ENCODE peak calls at places on chromosomes 6 and 20, in five cellular contexts. One of them, this sample, is unnamed.

GRCh38 chr6:100464162-100464851 is 414 bp downstream of the SIM1 start:
- DNase-seq in testis: no peak
- DNase-seq in tibial artery: no peak
- DNase-seq in aorta: peak
- DNase-seq in thoracic aorta: no peak
- DNase-seq in this sample: no peak

GRCh38 chr6:152267967-152268845 is 369.0 kb downstream of the SYNE1 start:
- DNase-seq in thoracic aorta: no peak
- DNase-seq in tibial artery: no peak
- DNase-seq in aorta: no peak
- DNase-seq in testis: no peak
- DNase-seq in this sample: no peak

GRCh38 chr6:79718509-79719247 is 87.5 kb downstream of the SH3BGRL2 start:
- DNase-seq in aorta: no peak
- DNase-seq in tibial artery: no peak
- DNase-seq in testis: no peak
- DNase-seq in thoracic aorta: no peak
- DNase-seq in this sample: no peak

GRCh38 chr20:58405504-58406291 is 16.7 kb downstream of the VAPB start:
- DNase-seq in tibial artery: no peak
- DNase-seq in thoracic aorta: no peak
- DNase-seq in testis: no peak
- DNase-seq in aorta: no peak
- DNase-seq in this sample: no peak

GRCh38 chr20:5642155-5642981 is 107.8 kb upstream of the SHLD1 start:
- DNase-seq in thoracic aorta: no peak
- DNase-seq in tibial artery: peak
- DNase-seq in aorta: no peak
- DNase-seq in testis: no peak
- DNase-seq in this sample: no peak

GRCh38 chr6:152748843-152749242 is 1.8 kb upstream of the VIP start:
- DNase-seq in thoracic aorta: no peak
- DNase-seq in testis: no peak
- DNase-seq in tibial artery: no peak
- DNase-seq in aorta: no peak
- DNase-seq in this sample: no peak

GRCh38 chr20:9051508-9051907 is 17.4 kb upstream of the PLCB4 start:
- DNase-seq in testis: no peak
- DNase-seq in thoracic aorta: no peak
- DNase-seq in aorta: no peak
- DNase-seq in tibial artery: no peak
- DNase-seq in this sample: no peak

GRCh38 chr20:48209102-48209501 is 423.8 kb upstream of the SULF2 start:
- DNase-seq in aorta: no peak
- DNase-seq in tibial artery: no peak
- DNase-seq in thoracic aorta: no peak
- DNase-seq in testis: no peak
- DNase-seq in this sample: no peak

GRCh38 chr20:41619360-41620115 is 1.4 kb upstream of the CHD6 start:
- DNase-seq in tibial artery: no peak
- DNase-seq in testis: no peak
- DNase-seq in thoracic aorta: no peak
- DNase-seq in aorta: no peak
- DNase-seq in this sample: no peak

GRCh38 chr6:137631323-137631722 is 137.1 kb upstream of the OLIG3 start:
- DNase-seq in aorta: no peak
- DNase-seq in thoracic aorta: no peak
- DNase-seq in testis: no peak
- DNase-seq in tibial artery: no peak
- DNase-seq in this sample: no peak

GRCh38 chr6:12628327-12628726 is 88.2 kb upstream of the PHACTR1 start:
- DNase-seq in thoracic aorta: no peak
- DNase-seq in testis: no peak
- DNase-seq in tibial artery: no peak
- DNase-seq in aorta: no peak
- DNase-seq in this sample: no peak

GRCh38 chr20:32019563-32020463 is 9.6 kb downstream of the CCM2L start:
- DNase-seq in aorta: no peak
- DNase-seq in thoracic aorta: no peak
- DNase-seq in testis: no peak
- DNase-seq in tibial artery: no peak
- DNase-seq in this sample: no peak
- H3K4me3 ChIP-seq in aorta: no peak
- H3K4me3 ChIP-seq in thoracic aorta: peak
- H3K4me3 ChIP-seq in testis: no peak
- H3K4me3 ChIP-seq in tibial artery: no peak
- H3K4me3 ChIP-seq in this sample: no peak

GRCh38 chr20:62141043-62141396 is 2.2 kb downstream of the PSMA7 start:
- DNase-seq in aorta: no peak
- DNase-seq in testis: no peak
- DNase-seq in tibial artery: no peak
- DNase-seq in thoracic aorta: no peak
- DNase-seq in this sample: no peak
- H3K4me3 ChIP-seq in aorta: no peak
- H3K4me3 ChIP-seq in testis: no peak
- H3K4me3 ChIP-seq in tibial artery: no peak
- H3K4me3 ChIP-seq in thoracic aorta: peak
- H3K4me3 ChIP-seq in this sample: peak

DNA sequence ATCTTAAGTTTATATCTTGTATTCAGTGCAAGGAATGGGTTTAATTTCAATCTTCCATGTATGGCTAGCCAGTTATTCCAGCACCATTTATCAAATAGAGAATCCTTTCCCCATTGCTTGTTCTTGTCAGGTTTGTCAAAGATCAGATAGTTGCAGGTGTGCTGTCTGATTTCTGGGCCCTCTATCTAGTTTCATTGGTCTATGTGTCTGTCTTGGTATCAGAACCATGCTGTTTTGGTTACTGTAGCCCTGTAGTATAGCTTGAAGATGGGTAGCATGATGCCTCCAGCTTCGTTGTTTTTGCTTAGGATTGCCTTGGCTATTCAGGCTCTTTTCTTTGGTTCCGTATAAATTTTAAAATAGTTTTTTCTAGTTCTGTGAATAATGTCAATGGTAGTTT is 200.0 kb downstream of the MANEA start:
- DNase-seq in aorta: no peak
- DNase-seq in tibial artery: no peak
- DNase-seq in thoracic aorta: no peak
- DNase-seq in testis: no peak
- DNase-seq in this sample: no peak
- H3K4me3 ChIP-seq in aorta: no peak
- H3K4me3 ChIP-seq in tibial artery: no peak
- H3K4me3 ChIP-seq in thoracic aorta: no peak
- H3K4me3 ChIP-seq in testis: no peak
- H3K4me3 ChIP-seq in this sample: no peak

DNA sequence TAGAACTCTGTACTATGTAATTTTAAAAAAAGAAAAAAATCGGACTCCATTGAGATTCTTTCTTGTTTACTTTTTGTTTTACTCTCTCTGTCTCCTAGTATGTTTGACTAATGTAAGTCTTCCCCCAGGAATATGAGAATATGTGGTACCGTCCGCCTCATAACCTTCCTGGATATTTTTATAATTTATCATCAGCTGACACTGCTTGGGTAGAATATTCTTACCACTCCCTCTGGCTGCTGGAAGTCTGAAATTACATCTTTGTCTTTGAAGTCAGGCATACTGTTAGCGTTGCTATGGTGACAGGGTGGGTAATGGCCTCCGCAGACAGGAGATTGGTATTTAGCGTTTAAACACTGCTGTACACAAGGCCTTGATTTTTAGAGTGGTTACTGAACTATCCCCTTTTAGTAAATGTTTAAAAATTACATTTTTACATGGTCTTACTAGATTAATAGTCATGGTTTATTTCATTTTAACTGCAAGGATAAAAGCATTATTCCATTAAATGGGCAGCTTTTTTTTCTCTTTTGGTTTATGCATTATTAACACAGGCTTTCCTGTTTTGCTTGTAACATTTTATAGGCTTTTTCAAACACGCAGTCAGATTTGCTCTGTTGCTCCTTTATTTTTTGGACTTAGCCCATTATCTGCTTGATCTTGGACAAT is 176.4 kb downstream of the ARID1B start:
- DNase-seq in aorta: no peak
- DNase-seq in testis: no peak
- DNase-seq in tibial artery: no peak
- DNase-seq in thoracic aorta: no peak
- DNase-seq in this sample: no peak
- H3K4me3 ChIP-seq in aorta: no peak
- H3K4me3 ChIP-seq in testis: no peak
- H3K4me3 ChIP-seq in tibial artery: no peak
- H3K4me3 ChIP-seq in thoracic aorta: peak
- H3K4me3 ChIP-seq in this sample: no peak

GRCh38 chr6:36546664-36546957 is 668 bp downstream of the STK38 start:
- DNase-seq in tibial artery: no peak
- DNase-seq in thoracic aorta: no peak
- DNase-seq in aorta: no peak
- DNase-seq in testis: no peak
- DNase-seq in this sample: no peak

GRCh38 chr6:36548401-36548743 is 1.1 kb upstream of the STK38 start:
- DNase-seq in thoracic aorta: no peak
- DNase-seq in testis: no peak
- DNase-seq in aorta: no peak
- DNase-seq in tibial artery: no peak
- DNase-seq in this sample: no peak

GRCh38 chr6:36545767-36546663 is 1.3 kb downstream of the STK38 start:
- DNase-seq in aorta: no peak
- DNase-seq in thoracic aorta: no peak
- DNase-seq in tibial artery: no peak
- DNase-seq in testis: peak
- DNase-seq in this sample: no peak

GRCh38 chr6:36546958-36547645 is at the start of gene STK38:
- DNase-seq in aorta: peak
- DNase-seq in testis: peak
- DNase-seq in thoracic aorta: peak
- DNase-seq in tibial artery: peak
- DNase-seq in this sample: peak

GRCh38 chr6:36547646-36548400 is 544 bp upstream of the STK38 start:
- DNase-seq in tibial artery: no peak
- DNase-seq in thoracic aorta: no peak
- DNase-seq in testis: no peak
- DNase-seq in aorta: no peak
- DNase-seq in this sample: no peak
- H3K4me3 ChIP-seq in tibial artery: peak
- H3K4me3 ChIP-seq in thoracic aorta: peak
- H3K4me3 ChIP-seq in testis: peak
- H3K4me3 ChIP-seq in aorta: no peak
- H3K4me3 ChIP-seq in this sample: no peak

DNA sequence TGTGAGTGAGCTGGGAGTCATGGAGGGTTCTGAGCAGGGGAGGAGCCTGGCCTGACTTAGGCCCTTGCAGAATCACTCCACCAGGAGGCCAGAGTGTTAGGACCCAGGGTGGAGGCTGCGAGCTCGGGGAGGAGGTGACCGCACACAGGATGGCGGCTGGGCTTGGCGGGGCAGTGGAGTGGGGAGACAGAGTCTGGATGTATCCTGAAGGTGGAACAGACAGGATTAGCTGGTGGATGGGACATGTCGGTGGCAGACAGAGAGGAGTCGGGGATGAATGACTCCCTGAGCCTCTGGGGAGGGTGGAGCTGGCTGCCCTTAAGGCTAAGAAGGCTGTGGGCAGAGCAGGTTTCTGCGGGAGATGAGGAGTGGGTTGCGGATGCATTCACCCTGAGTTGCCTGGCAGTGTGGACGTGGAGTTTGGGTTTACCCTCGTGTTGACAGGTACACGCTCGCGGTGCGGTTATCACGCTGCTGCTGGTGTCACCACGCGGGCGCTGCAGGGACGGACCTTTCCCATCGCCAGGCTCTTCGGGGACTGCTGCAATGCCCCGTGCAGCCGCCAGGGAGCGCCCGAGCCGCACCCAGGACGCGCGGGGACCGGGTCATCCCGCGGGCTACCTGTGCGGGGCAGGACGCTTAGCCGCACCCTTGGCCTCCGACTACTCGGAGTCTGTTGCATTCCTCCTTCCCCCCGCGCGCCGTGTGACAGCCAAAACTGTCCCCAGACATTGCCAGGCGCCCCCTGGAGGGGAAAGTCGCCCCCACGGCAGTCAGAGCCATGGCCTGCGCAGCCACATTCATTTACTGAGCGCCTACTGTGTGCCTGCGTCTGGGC is 43.0 kb upstream of the PTGIS start:
- DNase-seq in tibial artery: no peak
- DNase-seq in thoracic aorta: no peak
- DNase-seq in aorta: peak
- DNase-seq in testis: peak
- DNase-seq in this sample: peak
- H3K4me3 ChIP-seq in tibial artery: no peak
- H3K4me3 ChIP-seq in thoracic aorta: peak
- H3K4me3 ChIP-seq in aorta: no peak
- H3K4me3 ChIP-seq in testis: peak
- H3K4me3 ChIP-seq in this sample: peak

DNA sequence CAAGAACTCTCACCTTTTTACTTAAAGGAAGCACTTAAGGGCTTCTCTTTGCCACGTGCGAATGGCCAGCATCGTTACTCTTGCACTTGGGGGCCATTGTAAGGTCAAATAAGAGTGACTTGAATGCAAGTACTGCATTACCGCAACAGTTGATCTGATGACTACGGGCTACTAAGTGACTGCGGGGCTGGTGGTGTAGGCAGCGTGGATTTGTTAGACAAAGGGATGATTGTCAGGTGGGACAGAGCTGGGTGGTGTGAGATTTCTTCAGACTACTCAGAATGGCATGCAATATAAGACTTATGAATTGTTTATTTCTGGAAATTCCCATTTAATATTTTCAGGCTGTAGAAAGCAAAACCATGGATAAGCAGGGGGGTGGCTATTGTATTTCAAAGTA is 199.7 kb upstream of the UST start:
- DNase-seq in tibial artery: no peak
- DNase-seq in testis: no peak
- DNase-seq in thoracic aorta: no peak
- DNase-seq in aorta: no peak
- DNase-seq in this sample: no peak
- H3K4me3 ChIP-seq in tibial artery: no peak
- H3K4me3 ChIP-seq in testis: no peak
- H3K4me3 ChIP-seq in thoracic aorta: no peak
- H3K4me3 ChIP-seq in aorta: no peak
- H3K4me3 ChIP-seq in this sample: no peak

DNA sequence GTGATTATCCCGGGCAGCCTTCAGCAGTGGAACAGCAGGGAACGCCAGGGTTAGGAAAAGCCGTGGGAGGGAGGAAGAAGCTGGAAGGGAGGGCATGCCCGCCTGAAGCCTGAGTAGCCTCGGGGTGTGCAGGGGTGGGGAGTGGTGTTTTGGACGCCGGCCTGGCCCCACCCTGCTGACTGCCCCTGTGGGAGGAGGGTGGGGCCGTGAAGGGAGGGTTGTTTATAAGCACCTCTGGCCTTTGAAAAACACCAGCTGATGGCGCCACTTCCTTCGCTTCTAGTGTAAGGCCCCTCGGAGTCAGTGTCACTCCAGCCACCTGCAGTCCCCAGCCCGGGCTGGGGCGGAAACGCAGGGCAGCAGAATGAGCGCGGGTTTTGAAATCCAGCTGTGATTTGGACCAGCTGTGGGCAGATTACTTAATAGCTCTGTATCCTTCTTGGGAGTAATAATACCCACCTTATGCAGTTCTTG is 52.8 kb upstream of the BMP6 start:
- DNase-seq in aorta: no peak
- DNase-seq in thoracic aorta: no peak
- DNase-seq in testis: peak
- DNase-seq in tibial artery: peak
- DNase-seq in this sample: peak
- H3K4me3 ChIP-seq in aorta: no peak
- H3K4me3 ChIP-seq in thoracic aorta: peak
- H3K4me3 ChIP-seq in testis: peak
- H3K4me3 ChIP-seq in tibial artery: no peak
- H3K4me3 ChIP-seq in this sample: no peak

GRCh38 chr6:167832497-167833395 is 6.0 kb downstream of the AFDN start:
- DNase-seq in aorta: no peak
- DNase-seq in testis: no peak
- DNase-seq in thoracic aorta: no peak
- DNase-seq in tibial artery: no peak
- DNase-seq in this sample: no peak
- H3K4me3 ChIP-seq in aorta: no peak
- H3K4me3 ChIP-seq in testis: no peak
- H3K4me3 ChIP-seq in thoracic aorta: no peak
- H3K4me3 ChIP-seq in tibial artery: no peak
- H3K4me3 ChIP-seq in this sample: no peak

This sample was measured in left lung.